ENCODE peak calls at places on chromosomes 3 and 15, in seven cellular contexts. Y is heart left ventricle; C is IMR-90; Z is lower lobe of right lung; G is upper lobe of right lung; U is CD8-positive, alpha-beta memory T cell; A is dorsolateral prefrontal cortex. I is an unnamed sample.

GRCh38 chr3:71690222-71690821 is 34.9 kb downstream of the EIF4E3 start:
- DNase-seq in Y (no peak), G (no peak), U (no peak), Z (no peak), C (peak; percentile 76), A (no peak), I (no peak)

GRCh38 chr15:68842958-68843357 is 22.3 kb upstream of the ANP32A start:
- DNase-seq in C (no peak), Z (no peak), Y (no peak), U (no peak), A (no peak), G (no peak), I (no peak)

GRCh38 chr15:70480196-70480856 is 283.0 kb downstream of the UACA start:
- DNase-seq in G (no peak), Y (no peak), U (peak; percentile 39), C (no peak), Z (no peak), A (no peak), I (no peak)

GRCh38 chr15:68441045-68441743 is 9.2 kb upstream of the ITGA11 start:
- DNase-seq in Z (no peak), Y (no peak), G (no peak), C (peak; percentile 34), U (no peak), A (no peak), I (no peak)

GRCh38 chr3:116140100-116140689 is 305.1 kb downstream of the LSAMP start:
- DNase-seq in C (peak; percentile 47), G (no peak), Z (no peak), A (no peak), Y (no peak), U (no peak), I (no peak)

GRCh38 chr15:26372712-26373111 is 400.2 kb downstream of the GABRB3 start:
- DNase-seq in Y (no peak), C (no peak), Z (no peak), U (no peak), A (no peak), G (no peak), I (no peak)

GRCh38 chr3:184395320-184395660 is 15.4 kb downstream of the CHRD start:
- DNase-seq in U (no peak), Z (no peak), C (no peak), A (no peak), G (no peak), Y (no peak), I (no peak)

GRCh38 chr3:126542340-126543241 is 16.1 kb downstream of the C3orf22 start:
- DNase-seq in G (peak; percentile 58), U (no peak), Y (peak; percentile 17), C (no peak), Z (peak; percentile 38), A (peak; percentile 23), I (peak; percentile 71)

GRCh38 chr15:63484433-63484832 is 20.0 kb upstream of the USP3 start:
- DNase-seq in Y (no peak), G (no peak), U (no peak), A (no peak), Z (no peak), C (no peak), I (no peak)

GRCh38 chr3:71305246-71306206 is 278.0 kb downstream of the FOXP1 start:
- DNase-seq in G (no peak), C (peak; percentile 57), Z (no peak), A (no peak), Y (peak; percentile 42), U (no peak), I (no peak)

GRCh38 chr3:25727316-25727715 is 55.9 kb downstream of the NGLY1 start:
- DNase-seq in C (no peak), Z (no peak), G (no peak), Y (no peak), A (no peak), U (no peak), I (no peak)

GRCh38 chr3:190346541-190346940 is 24.3 kb upstream of the CLDN1 start:
- DNase-seq in G (no peak), A (no peak), U (no peak), Y (no peak), C (peak; percentile 7), Z (no peak), I (no peak)
- H3K27ac ChIP-seq in G (no peak overlapping the region), A (no peak overlapping the region), U (no peak overlapping the region), Y (no peak overlapping the region), C (peak overlapping the region; percentile 54), Z (no peak overlapping the region), I (peak overlapping the region; percentile 81)

DNA sequence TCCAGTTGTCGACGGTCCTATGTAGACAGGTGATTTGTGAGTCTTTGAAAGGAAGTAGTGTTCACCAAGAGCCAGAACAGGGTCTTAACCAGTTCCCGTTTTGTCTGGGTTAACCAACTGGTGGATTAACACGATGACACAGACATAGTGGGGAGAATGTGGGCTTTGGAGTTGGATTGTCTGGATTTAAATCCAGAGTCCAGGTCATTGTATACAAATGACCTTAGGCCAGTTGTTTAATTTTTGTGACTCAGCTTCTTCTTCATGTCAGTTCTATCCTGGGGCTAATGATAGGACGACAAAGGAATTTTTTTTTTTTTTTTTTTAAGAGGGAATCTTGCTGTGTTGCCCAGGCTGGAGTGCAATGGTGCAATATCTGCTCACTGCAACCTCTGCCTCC is 126.7 kb downstream of the LPP start:
- DNase-seq in C (peak; percentile 33), Z (no peak), G (no peak), A (no peak), Y (no peak), U (no peak), I (no peak)
- H3K27ac ChIP-seq in C (no peak overlapping the region), Z (no peak overlapping the region), G (no peak overlapping the region), A (no peak overlapping the region), Y (no peak overlapping the region), U (no peak overlapping the region), I (no peak overlapping the region)

DNA sequence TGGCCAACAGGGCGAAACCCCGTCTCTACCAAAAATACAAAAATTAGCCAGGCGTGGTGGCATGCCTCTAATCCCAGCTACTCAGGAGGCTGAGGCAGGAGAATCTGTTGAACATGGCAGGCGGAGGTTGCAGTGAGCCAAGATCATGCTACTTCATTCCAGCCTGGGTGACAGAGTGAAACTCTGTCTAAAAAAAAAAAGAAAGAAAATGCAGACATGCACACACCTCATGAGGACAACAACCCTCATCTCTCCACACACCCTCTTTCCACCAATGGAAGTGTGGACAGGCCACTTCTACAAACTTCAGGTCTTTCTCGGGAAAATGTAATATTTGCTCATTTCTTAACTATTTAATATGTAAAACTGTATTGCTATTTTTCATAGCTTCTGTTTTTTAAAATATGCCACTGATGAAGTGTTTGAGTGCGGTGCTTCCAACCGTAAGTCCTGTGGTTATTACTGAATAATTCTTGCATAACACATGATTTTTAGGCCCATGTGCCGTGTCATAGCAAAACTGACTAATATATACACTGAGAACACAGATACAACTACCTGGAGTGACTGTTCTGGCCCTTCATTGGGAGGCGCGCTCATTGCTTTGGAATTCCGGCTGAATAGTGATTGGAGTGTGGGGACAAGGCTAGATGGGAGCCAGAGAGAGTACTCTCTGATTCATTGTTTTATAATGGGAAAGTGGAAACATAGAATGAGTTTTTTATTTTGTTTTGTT is 23.1 kb downstream of the LRRC31 start:
- DNase-seq in G (no peak), U (no peak), Z (no peak), Y (no peak), A (no peak), C (peak; percentile 90), I (no peak)
- H3K27ac ChIP-seq in G (no peak overlapping the region), U (no peak overlapping the region), Z (no peak overlapping the region), Y (no peak overlapping the region), A (no peak overlapping the region), C (no peak overlapping the region), I (no peak overlapping the region)

DNA sequence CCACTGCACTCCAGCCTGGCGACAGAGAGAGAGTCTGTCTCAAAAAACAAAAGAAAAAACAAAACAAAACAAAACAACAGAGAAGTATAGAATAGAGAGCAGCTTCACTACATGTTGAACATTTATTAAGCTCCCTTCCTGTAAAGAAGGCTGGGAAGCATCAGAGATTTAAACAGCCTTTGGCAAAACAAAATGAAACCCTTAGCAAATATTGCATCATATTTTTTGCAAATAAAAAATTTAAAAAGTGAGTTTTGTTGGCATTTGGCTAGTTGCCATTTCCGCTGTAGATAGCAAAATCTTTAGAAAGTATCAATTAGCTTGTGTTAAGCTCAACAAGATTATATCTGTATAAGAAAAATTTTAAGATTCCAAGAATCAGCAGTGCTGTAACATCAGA is 151.2 kb downstream of the SERPINI1 start:
- DNase-seq in Z (no peak), C (no peak), G (no peak), U (no peak), A (no peak), Y (no peak), I (no peak)
- H3K27ac ChIP-seq in Z (no peak overlapping the region), C (no peak overlapping the region), G (no peak overlapping the region), U (no peak overlapping the region), A (no peak overlapping the region), Y (no peak overlapping the region), I (no peak overlapping the region)

GRCh38 chr3:48446425-48447193 is at the start of gene ATRIP:
- DNase-seq in Z (peak; percentile 93), Y (peak; percentile 93), C (peak; percentile 77), G (peak; percentile 96), U (peak; percentile 78), A (peak; percentile 91), I (peak; percentile 94)
- H3K27ac ChIP-seq in Z (peak within 1 kb of the TSS; percentile 96), Y (peak within 1 kb of the TSS; percentile 86), C (peak within 1 kb of the TSS; percentile 57), G (peak within 1 kb of the TSS; percentile 87), U (peak within 1 kb of the TSS; percentile 71), A (peak within 1 kb of the TSS; percentile 77), I (peak within 1 kb of the TSS; percentile 85)

GRCh38 chr3:69294014-69294771 is 91.7 kb downstream of the FRMD4B start:
- DNase-seq in G (no peak), Z (no peak), A (no peak), U (no peak), C (no peak), Y (no peak), I (no peak)
- H3K27ac ChIP-seq in G (no peak overlapping the region), Z (no peak overlapping the region), A (peak overlapping the region; percentile 63), U (no peak overlapping the region), C (no peak overlapping the region), Y (no peak overlapping the region), I (peak overlapping the region; percentile 49)

GRCh38 chr3:27577504-27577903 is 93.3 kb upstream of the SLC4A7 start:
- DNase-seq in U (no peak), Z (no peak), C (no peak), A (no peak), G (no peak), Y (no peak), I (no peak)
- H3K27ac ChIP-seq in U (no peak overlapping the region), Z (no peak overlapping the region), C (no peak overlapping the region), A (no peak overlapping the region), G (no peak overlapping the region), Y (peak overlapping the region; percentile 67), I (peak overlapping the region; percentile 42)

I was measured in suprapubic skin.